ENCODE peak calls at places on chromosomes 5 and 9, in six cellular contexts. L is naive thymus-derived CD4-positive, alpha-beta T cell; J is neuronal stem cell; R is aorta; I is breast epithelium; G is cardiac muscle cell. B is an unnamed sample.

GRCh38 chr9:86242012-86242411 is 17.4 kb downstream of the C9orf153 start:
- DNase-seq in L (no peak), J (no peak), R (no peak), I (no peak), G (no peak), B (no peak)

GRCh38 chr5:10775646-10776045 is 14.6 kb upstream of the DAP start:
- DNase-seq in L (no peak), J (no peak), R (no peak), I (no peak), G (no peak), B (no peak)

GRCh38 chr9:14608521-14608920 is 84.7 kb downstream of the ZDHHC21 start:
- DNase-seq in L (no peak), J (no peak), R (no peak), I (no peak), G (no peak), B (no peak)

GRCh38 chr5:58933891-58934628 is 351.2 kb downstream of the RAB3C start:
- DNase-seq in L (no peak), J (no peak), R (no peak), I (no peak), G (no peak), B (no peak)

GRCh38 chr5:157930710-157931109 is 71.8 kb upstream of the CLINT1 start:
- DNase-seq in L (no peak), J (no peak), R (no peak), I (no peak), G (no peak), B (no peak)

GRCh38 chr9:122219856-122220672 is 8.7 kb downstream of the LHX6 start:
- DNase-seq in L (no peak), J (no peak), R (no peak), I (no peak), G (peak; percentile 39), B (no peak)

GRCh38 chr9:100730126-100730525 is 152.2 kb downstream of the CAVIN4 start:
- DNase-seq in L (no peak), J (no peak), R (no peak), I (no peak), G (no peak), B (no peak)

GRCh38 chr9:130319944-130320696 is 54.6 kb downstream of the HMCN2 start:
- DNase-seq in L (no peak), J (no peak), R (no peak), I (no peak), G (no peak), B (no peak)

GRCh38 chr5:166282939-166283338 is 2008.5 kb upstream of the WWC1 start:
- DNase-seq in L (no peak), J (no peak), R (no peak), I (no peak), G (no peak), B (no peak)

GRCh38 chr5:156534906-156535305 is 207.9 kb downstream of the SGCD start:
- DNase-seq in L (no peak), J (no peak), R (no peak), I (no peak), G (no peak), B (no peak)

GRCh38 chr9:91492237-91492636 is 68.6 kb upstream of the NFIL3 start:
- DNase-seq in L (no peak), J (no peak), R (no peak), I (no peak), G (no peak), B (no peak)

GRCh38 chr9:89145086-89145485 is 33.5 kb downstream of the SHC3 start:
- DNase-seq in L (no peak), J (no peak), R (no peak), I (no peak), G (no peak), B (no peak)

GRCh38 chr5:175347027-175347426 is 97.0 kb downstream of the DRD1 start:
- DNase-seq in L (no peak), J (no peak), R (no peak), I (no peak), G (no peak), B (peak; percentile 38)

GRCh38 chr9:128785427-128785826 is 1.6 kb upstream of the TBC1D13 start:
- DNase-seq in L (no peak), J (no peak), R (no peak), I (no peak), G (no peak), B (no peak)

GRCh38 chr5:969421-969839 is 39.2 kb upstream of the NKD2 start:
- DNase-seq in L (no peak), J (no peak), R (no peak), I (peak; percentile 14), G (no peak), B (no peak)

GRCh38 chr5:118224546-118224945 is 763.8 kb downstream of the DTWD2 start:
- DNase-seq in L (no peak), J (no peak), R (no peak), I (no peak), G (no peak), B (no peak)

GRCh38 chr5:52582313-52582712 is 205.4 kb upstream of the ITGA1 start:
- DNase-seq in L (no peak), J (no peak), R (no peak), I (no peak), G (peak; percentile 10), B (peak; percentile 8)

GRCh38 chr5:176769911-176770310 is 40.4 kb upstream of the UNC5A start:
- DNase-seq in L (no peak), J (no peak), R (peak; percentile 24), I (no peak), G (no peak), B (no peak)

GRCh38 chr9:20209421-20210340 is 412.6 kb downstream of the MLLT3 start:
- DNase-seq in L (no peak), J (no peak), R (no peak), I (no peak), G (peak; percentile 66), B (no peak)

GRCh38 chr5:65213921-65214525 is 267.7 kb downstream of the ADAMTS6 start:
- DNase-seq in L (no peak), J (no peak), R (no peak), I (no peak), G (peak; percentile 27), B (peak; percentile 21)

GRCh38 chr9:133788819-133789733 is 50.9 kb upstream of the SARDH start:
- DNase-seq in L (no peak), J (no peak), R (no peak), I (peak; percentile 40), G (no peak), B (no peak)

GRCh38 chr9:32260481-32260880 is 124.0 kb upstream of the ACO1 start:
- DNase-seq in L (no peak), J (no peak), R (no peak), I (no peak), G (no peak), B (no peak)

GRCh38 chr5:6371079-6371810 is 7.1 kb downstream of the MED10 start:
- DNase-seq in L (no peak), J (no peak), R (no peak), I (no peak), G (no peak), B (no peak)

DNA sequence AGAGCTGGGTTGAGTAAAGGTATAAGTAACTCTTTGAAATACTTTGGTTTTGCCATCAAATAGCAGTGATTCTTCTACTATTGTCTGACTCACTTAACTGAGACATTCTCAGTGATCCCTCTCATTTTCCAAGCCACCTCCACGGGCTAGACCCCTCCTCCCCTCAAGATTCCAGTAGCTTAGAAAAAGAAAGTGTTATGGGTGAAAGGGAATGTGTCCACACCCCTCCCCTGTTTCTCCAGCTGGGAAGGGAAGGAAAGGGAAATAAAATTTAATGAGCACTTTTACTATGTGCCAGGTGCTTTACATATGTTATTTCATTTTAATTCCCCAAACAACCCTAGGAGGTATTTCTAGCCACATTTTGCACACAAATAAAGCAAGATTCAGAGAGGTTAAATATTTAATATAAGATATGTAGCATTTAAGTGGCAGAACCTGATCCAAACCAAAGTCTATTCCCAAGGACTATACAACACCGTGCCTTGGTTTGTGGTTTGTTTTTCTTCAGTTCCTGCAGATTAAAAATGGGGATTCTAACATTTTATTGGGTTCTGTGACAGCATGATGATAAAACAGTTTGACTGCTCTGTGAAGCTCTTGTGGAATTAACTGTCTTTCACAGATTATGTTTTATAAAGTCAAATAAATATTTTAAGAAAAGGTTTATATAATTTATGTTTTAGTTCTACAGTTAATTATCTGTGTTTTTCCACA is 135.9 kb downstream of the ZSWIM6 start:
- DNase-seq in L (no peak), J (peak; percentile 23), R (no peak), I (no peak), G (no peak), B (no peak)
- H3K4me1 ChIP-seq in L (peaks cover 4% of the 10 kb centered on the region), J (no peaks in the 10 kb centered on the region), R (peaks cover 3% of the 10 kb centered on the region), I (no peaks in the 10 kb centered on the region), G (peaks cover 6% of the 10 kb centered on the region), B (peaks cover 12% of the 10 kb centered on the region)

GRCh38 chr5:115349001-115349817 is 52.8 kb upstream of the CCDC112 start:
- DNase-seq in L (no peak), J (no peak), R (no peak), I (peak; percentile 30), G (no peak), B (peak; percentile 54)

GRCh38 chr5:115352571-115352970 is 56.1 kb upstream of the CCDC112 start:
- DNase-seq in L (no peak), J (no peak), R (no peak), I (no peak), G (no peak), B (no peak)

GRCh38 chr5:115354246-115354645 is 57.8 kb upstream of the CCDC112 start:
- DNase-seq in L (no peak), J (no peak), R (no peak), I (no peak), G (no peak), B (no peak)

GRCh38 chr5:115350892-115351291 is 54.4 kb upstream of the CCDC112 start:
- DNase-seq in L (no peak), J (no peak), R (no peak), I (no peak), G (no peak), B (no peak)

GRCh38 chr5:115351356-115352195 is 55.1 kb upstream of the CCDC112 start:
- DNase-seq in L (no peak), J (no peak), R (no peak), I (no peak), G (no peak), B (no peak)
- H3K27ac ChIP-seq in L (no peak overlapping the region), J (no peak overlapping the region), R (no peak overlapping the region), I (no peak overlapping the region), G (no peak overlapping the region), B (no peak overlapping the region)

DNA sequence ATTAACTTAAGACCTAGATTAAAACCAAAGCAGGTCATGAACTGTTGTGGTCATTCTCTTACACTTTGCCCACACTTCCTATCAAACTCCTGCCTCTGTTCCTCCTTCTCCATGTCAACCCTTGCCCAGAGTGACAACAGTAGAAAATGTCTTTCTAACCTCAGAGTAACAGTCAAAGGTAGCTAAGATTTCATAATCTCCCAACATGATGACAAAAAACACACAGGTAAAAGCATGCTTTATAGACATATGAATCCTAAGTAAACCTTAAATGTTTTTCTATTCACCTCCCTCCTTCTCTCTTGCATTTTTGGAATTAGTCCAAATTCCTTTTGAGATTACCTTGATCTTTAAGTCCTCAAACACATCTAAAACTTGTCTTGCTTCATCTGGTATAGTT is 422.3 kb downstream of the SPATA31D1 start:
- DNase-seq in L (no peak), J (no peak), R (no peak), I (no peak), G (no peak), B (no peak)
- H3K4me1 ChIP-seq in L (no peaks in the 10 kb centered on the region), J (no peaks in the 10 kb centered on the region), R (no peaks in the 10 kb centered on the region), I (peaks cover 5% of the 10 kb centered on the region), G (peaks cover 9% of the 10 kb centered on the region), B (peaks cover 17% of the 10 kb centered on the region)

DNA sequence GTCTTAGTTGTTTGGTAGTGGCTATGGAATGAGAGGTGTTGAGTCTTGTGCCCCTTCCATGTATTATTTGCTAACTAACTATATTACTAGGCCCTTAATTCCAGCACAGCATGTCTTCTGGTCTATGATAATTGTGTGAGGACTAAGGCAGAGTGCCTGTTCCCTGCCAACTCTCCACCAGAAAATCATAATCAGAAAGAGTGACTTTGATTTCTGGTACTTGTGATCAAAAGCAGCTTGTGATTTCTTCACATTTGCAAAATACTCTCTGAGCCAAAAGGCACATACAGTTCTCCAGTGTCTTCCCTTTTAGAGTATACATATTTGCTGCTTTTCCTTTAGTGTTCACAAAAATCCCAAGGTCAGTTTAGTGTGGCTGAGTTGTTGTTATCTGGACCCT is 229.9 kb downstream of the GNA14 start:
- DNase-seq in L (no peak), J (no peak), R (no peak), I (no peak), G (no peak), B (no peak)
- H3K27ac ChIP-seq in L (no peak overlapping the region), J (no peak overlapping the region), R (no peak overlapping the region), I (no peak overlapping the region), G (no peak overlapping the region), B (peak overlapping the region; percentile 68)

B was measured in SJCRH30.